ENCODE peak calls at places on chromosomes 6 and 20, in eight cellular contexts. E is activated CD4-positive, alpha-beta T cell treated with anti-CD3 and anti-CD28 coated beads for 4 hours; D is Calu3; T is activated CD8-positive, alpha-beta memory T cell treated with anti-CD3 and anti-CD28 coated beads for 24 hours; K is stimulated activated CD4-positive, alpha-beta T cell treated with anti-CD3 and anti-CD28 coated beads, Interleukin-15, amount 100 ng/mL, for 1 hour; X is naive thymus-derived CD8-positive, alpha-beta T cell; N is mesendoderm; A is kidney tubule cell. W is an unnamed sample.

GRCh38 chr6:167734662-167735497 is 91.8 kb upstream of the AFDN start:
- DNase-seq in X (no peak), E (no peak), N (no peak), K (no peak), D (no peak), T (no peak), A (no peak), W (no peak)

GRCh38 chr6:30357678-30358339 is 12.9 kb downstream of the RPP21 start:
- DNase-seq in N (peak), D (peak), K (peak), X (peak), A (peak), T (peak), E (peak), W (peak)

GRCh38 chr6:142872376-142872775 is 72.6 kb downstream of the HIVEP2 start:
- DNase-seq in D (no peak), N (no peak), X (no peak), A (peak), T (no peak), K (no peak), E (no peak), W (no peak)

GRCh38 chr6:118281291-118281690 is 266.8 kb upstream of the PLN start:
- DNase-seq in N (peak), E (no peak), D (peak), K (no peak), A (no peak), X (no peak), T (no peak), W (no peak)

GRCh38 chr20:48926267-48926666 is 4.8 kb downstream of the ARFGEF2 start:
- DNase-seq in N (no peak), K (no peak), E (no peak), X (no peak), T (no peak), A (no peak), D (no peak), W (no peak)

GRCh38 chr6:163254341-163254835 is 160.1 kb upstream of the QKI start:
- DNase-seq in T (no peak), A (no peak), N (no peak), D (no peak), E (no peak), X (no peak), K (no peak), W (no peak)

GRCh38 chr6:13362432-13362831 is 34.1 kb upstream of the TBC1D7 start:
- DNase-seq in D (no peak), E (no peak), X (no peak), N (no peak), K (no peak), A (peak), T (no peak), W (no peak)

GRCh38 chr20:51696304-51697118 is 71.7 kb downstream of the ATP9A start:
- DNase-seq in X (no peak), E (no peak), N (no peak), T (no peak), K (no peak), D (no peak), A (no peak), W (no peak)

GRCh38 chr6:121867095-121867494 is 431.6 kb downstream of the GJA1 start:
- DNase-seq in X (no peak), T (no peak), A (no peak), K (no peak), E (no peak), N (no peak), D (no peak), W (no peak)

GRCh38 chr6:15621203-15622044 is 41.4 kb downstream of the DTNBP1 start:
- DNase-seq in E (no peak), K (no peak), D (no peak), X (no peak), A (peak), T (no peak), N (peak), W (no peak)